ENCODE peak calls at places on chromosome 19, in five cellular contexts. Z, R, X, O and M are unnamed samples.

GRCh38 chr19:12841094-12841493 is 2.8 kb downstream of the MAST1 start:
- DNase-seq in X (no peak), R (no peak), O (peak; percentile 93), Z (peak; percentile 31), M (no peak)

GRCh38 chr19:719636-720377 is 11.1 kb downstream of the PALM start:
- DNase-seq in Z (peak; percentile 55), X (no peak), R (no peak), O (peak; percentile 54), M (peak; percentile 38)

GRCh38 chr19:329876-330275 is 14.7 kb downstream of the MIER2 start:
- DNase-seq in R (no peak), Z (no peak), O (no peak), X (no peak), M (no peak)

GRCh38 chr19:56839665-56840451 is 668 bp downstream of the PEG3 start:
- DNase-seq in O (peak; percentile 86), Z (peak; percentile 96), R (peak; percentile 72), X (no peak), M (peak; percentile 99)

GRCh38 chr19:29841559-29842367 is 30.0 kb downstream of the CCNE1 start:
- DNase-seq in X (no peak), R (peak; percentile 47), O (peak; percentile 58), Z (no peak), M (no peak)

GRCh38 chr19:7916137-7916907 is 1.7 kb downstream of the TGFBR3L start:
- DNase-seq in X (peak; percentile 49), Z (no peak), O (no peak), R (no peak), M (no peak)

GRCh38 chr19:1009043-1009975 is 9.1 kb downstream of the GRIN3B start:
- DNase-seq in X (no peak), R (no peak), O (no peak), Z (no peak), M (no peak)

GRCh38 chr19:1453525-1454371 is 3.8 kb downstream of the APC2 start:
- DNase-seq in Z (peak; percentile 92), R (no peak), X (no peak), O (peak; percentile 89), M (peak; percentile 84)

GRCh38 chr19:46710687-46711086 is 6.2 kb downstream of the PRKD2 start:
- DNase-seq in X (no peak), R (no peak), O (peak; percentile 78), Z (no peak), M (no peak)

GRCh38 chr19:3736106-3736724 is 25.3 kb downstream of the APBA3 start:
- DNase-seq in X (no peak), R (no peak), Z (no peak), O (no peak), M (no peak)

GRCh38 chr19:56080669-56081401 is 40.3 kb downstream of the ZNF787 start:
- DNase-seq in X (peak; percentile 60), R (peak; percentile 85), O (peak; percentile 86), Z (peak; percentile 31), M (peak; percentile 17)

GRCh38 chr19:5017235-5017634 is 48.3 kb downstream of the KDM4B start:
- DNase-seq in X (no peak), R (no peak), O (no peak), Z (no peak), M (no peak)

GRCh38 chr19:54561840-54562239 is 11.8 kb upstream of the LILRA2 start:
- DNase-seq in X (no peak), O (no peak), Z (no peak), R (no peak), M (no peak)